ENCODE peak calls at places on chromosome 4, in six cellular contexts. D is smooth muscle cell of the brain vasculature, M is A673, L is sciatic nerve, C is astrocyte of the spinal cord, A is mesenchymal stem cell. J is an unnamed sample.
A peak's percentile ranks its signal among the peaks of the same experiment; 100 is the strongest.

GRCh38 chr4:87632469-87632868 is 17.6 kb upstream of the DMP1 start:
- DNase-seq in C (peak; percentile 5), A (peak; percentile 6), D (no peak), L (no peak), M (no peak), J (no peak)

GRCh38 chr4:185224597-185224996 is 15.2 kb downstream of the SNX25 start:
- DNase-seq in A (no peak), C (no peak), D (no peak), M (no peak), L (no peak), J (no peak)

GRCh38 chr4:176333076-176333475 is 13.3 kb downstream of the SPCS3 start:
- DNase-seq in C (peak; percentile 34), L (no peak), A (no peak), M (no peak), D (no peak), J (no peak)

GRCh38 chr4:95949136-95949765 is 109.4 kb downstream of the PDHA2 start:
- DNase-seq in C (peak; percentile 5), M (peak; percentile 17), D (no peak), L (no peak), A (peak; percentile 51), J (no peak)

GRCh38 chr4:116055857-116056827 is 942.7 kb upstream of the NDST4 start:
- DNase-seq in C (peak; percentile 26), A (peak; percentile 6), L (no peak), D (no peak), M (peak; percentile 74), J (no peak)

GRCh38 chr4:1566838-1567518 is 117.1 kb downstream of the FAM53A start:
- DNase-seq in D (no peak), C (no peak), M (no peak), A (no peak), L (no peak), J (no peak)

GRCh38 chr4:22162454-22162853 is 213.9 kb upstream of the KCNIP4 start:
- DNase-seq in C (no peak), M (no peak), A (no peak), D (no peak), L (no peak), J (no peak)

GRCh38 chr4:14168919-14169318 is 541.4 kb upstream of the BOD1L1 start:
- DNase-seq in A (peak; percentile 82), C (peak; percentile 88), D (peak; percentile 29), M (peak; percentile 39), L (peak; percentile 68), J (peak; percentile 95)

GRCh38 chr4:101655005-101655404 is 135.5 kb upstream of the BANK1 start:
- DNase-seq in D (no peak), L (no peak), A (no peak), C (no peak), M (no peak), J (no peak)

GRCh38 chr4:152456609-152457008 is 79.3 kb downstream of the FBXW7 start:
- DNase-seq in C (no peak), L (no peak), M (no peak), D (no peak), A (no peak), J (no peak)

GRCh38 chr4:37101196-37101595 is 143.3 kb upstream of the NWD2 start:
- DNase-seq in A (no peak), L (no peak), D (no peak), M (no peak), C (no peak), J (no peak)

GRCh38 chr4:23384741-23385140 is 505.1 kb downstream of the PPARGC1A start:
- DNase-seq in A (peak; percentile 45), C (peak; percentile 59), D (no peak), L (no peak), M (no peak), J (no peak)

GRCh38 chr4:86730310-86730709 is 118.9 kb downstream of the SLC10A6 start:
- DNase-seq in D (no peak), C (no peak), M (no peak), L (no peak), A (no peak), J (no peak)

GRCh38 chr4:95077864-95078263 is 320.1 kb downstream of the BMPR1B start:
- DNase-seq in M (no peak), L (no peak), D (no peak), C (peak; percentile 36), A (peak; percentile 13), J (no peak)

GRCh38 chr4:81635747-81636146 is 164.0 kb upstream of the RASGEF1B start:
- DNase-seq in D (no peak), M (no peak), A (no peak), L (peak; percentile 63), C (no peak), J (peak; percentile 42)

GRCh38 chr4:124757121-124757520 is 44.6 kb upstream of the ANKRD50 start:
- DNase-seq in M (no peak), L (no peak), C (peak; percentile 13), D (no peak), A (no peak), J (no peak)

GRCh38 chr4:142095886-142096605 is 459.7 kb downstream of the IL15 start:
- DNase-seq in D (peak; percentile 13), M (peak; percentile 59), L (no peak), C (peak; percentile 94), A (peak; percentile 41), J (peak; percentile 86)

GRCh38 chr4:76611164-76611563 is 176.1 kb downstream of the SHROOM3 start:
- DNase-seq in D (no peak), M (no peak), L (no peak), A (no peak), C (peak; percentile 16), J (no peak)

GRCh38 chr4:59987289-59987688 is 1212.8 kb upstream of the ADGRL3 start:
- DNase-seq in D (no peak), A (no peak), L (no peak), M (no peak), C (no peak), J (no peak)

GRCh38 chr4:8010618-8011017 is 71.0 kb upstream of the AFAP1 start:
- DNase-seq in C (peak; percentile 61), M (peak; percentile 84), D (no peak), L (no peak), A (peak; percentile 74), J (no peak)

GRCh38 chr4:152850377-152850776 is 70.6 kb downstream of the ARFIP1 start:
- DNase-seq in A (peak; percentile 75), L (no peak), C (no peak), M (no peak), D (no peak), J (peak; percentile 95)

GRCh38 chr4:148790691-148791090 is 348.5 kb upstream of the NR3C2 start:
- DNase-seq in C (peak; percentile 23), A (no peak), L (no peak), M (no peak), D (no peak), J (peak; percentile 79)

GRCh38 chr4:78694457-78694787 is 81.7 kb upstream of the BMP2K start:
- DNase-seq in A (no peak), M (no peak), L (no peak), C (no peak), D (no peak), J (no peak)

GRCh38 chr4:107270614-107271013 is 234.5 kb upstream of the DKK2 start:
- DNase-seq in L (no peak), D (no peak), M (no peak), C (no peak), A (no peak), J (no peak)

GRCh38 chr4:149176019-149176418 is 639.6 kb downstream of the IQCM start:
- DNase-seq in A (no peak), M (no peak), C (no peak), L (no peak), D (no peak), J (no peak)

GRCh38 chr4:173214661-173215060 is 46.0 kb downstream of the GALNT7 start:
- DNase-seq in C (peak; percentile 75), L (no peak), A (no peak), M (peak; percentile 56), D (no peak), J (no peak)

GRCh38 chr4:2441393-2442174 is 22.8 kb downstream of the CFAP99 start:
- DNase-seq in M (peak; percentile 88), L (no peak), C (peak; percentile 64), D (no peak), A (peak; percentile 57), J (no peak)

GRCh38 chr4:7169134-7169533 is 23.2 kb upstream of the SORCS2 start:
- DNase-seq in L (peak; percentile 25), C (no peak), D (no peak), M (no peak), A (no peak), J (no peak)

GRCh38 chr4:20687894-20688293 is 12.4 kb upstream of the PACRGL start:
- DNase-seq in D (no peak), A (peak; percentile 80), L (no peak), M (no peak), C (peak; percentile 82), J (peak; percentile 97)

GRCh38 chr4:172850838-172851237 is 317.8 kb upstream of the GALNT7 start:
- DNase-seq in D (peak; percentile 39), M (peak; percentile 74), L (no peak), A (peak; percentile 63), C (peak; percentile 93), J (peak; percentile 91)

GRCh38 chr4:1081689-1082040 is 31.7 kb downstream of the RNF212 start:
- DNase-seq in L (no peak), C (peak; percentile 40), A (peak; percentile 3), M (no peak), D (no peak), J (peak; percentile 9)

GRCh38 chr4:141955696-141956095 is 319.3 kb downstream of the IL15 start:
- DNase-seq in A (no peak), D (no peak), L (no peak), M (no peak), C (no peak), J (no peak)

GRCh38 chr4:137677851-137678250 is 145.6 kb upstream of the PCDH18 start:
- DNase-seq in M (no peak), C (peak; percentile 66), L (no peak), A (peak; percentile 82), D (no peak), J (no peak)

GRCh38 chr4:47415719-47416118 is 47.8 kb downstream of the COMMD8 start:
- DNase-seq in A (no peak), D (no peak), C (no peak), M (no peak), L (no peak), J (no peak)

GRCh38 chr4:7861440-7861881 is 78.2 kb downstream of the AFAP1 start:
- DNase-seq in D (peak; percentile 51), M (peak; percentile 86), A (peak; percentile 65), L (no peak), C (peak; percentile 96), J (peak; percentile 22)